ENCODE peak calls at places on chromosomes 13 and 19, in four cellular contexts. K is glutamatergic neuron, P is type B pancreatic cell, X is omental fat pad. G is an unnamed sample.

GRCh38 chr19:16249826-16250434 is 52.2 kb downstream of the AP1M1 start:
- DNase-seq in K (no peak), P (no peak), X (no peak), G (peak)

GRCh38 chr13:45327253-45327954 is 13.6 kb downstream of the TPT1 start:
- DNase-seq in X (no peak), K (no peak), P (no peak), G (no peak)

GRCh38 chr13:28117689-28118377 is 17.5 kb upstream of the FLT3 start:
- DNase-seq in P (no peak), X (no peak), K (no peak), G (no peak)

GRCh38 chr19:52343548-52343947 is 7.5 kb downstream of the ZNF610 start:
- DNase-seq in X (peak), K (peak), P (peak), G (no peak)

GRCh38 chr19:8515317-8515716 is 1.4 kb upstream of the ZNF414 start:
- DNase-seq in K (no peak), X (no peak), P (no peak), G (no peak)

GRCh38 chr13:77779461-77780272 is 82.2 kb downstream of the SLAIN1 start:
- DNase-seq in K (no peak), X (no peak), P (no peak), G (peak)

GRCh38 chr13:111949311-111949710 is 117.6 kb upstream of the SOX1 start:
- DNase-seq in K (no peak), P (no peak), X (no peak), G (no peak)

GRCh38 chr19:1992759-1993260 is 22.7 kb downstream of the BTBD2 start:
- DNase-seq in X (no peak), K (no peak), P (no peak), G (no peak)

GRCh38 chr19:1857648-1858326 is 5.6 kb downstream of the KLF16 start:
- DNase-seq in X (no peak), K (no peak), P (no peak), G (no peak)

GRCh38 chr19:45418812-45419211 is 4.9 kb downstream of the ERCC1 start:
- DNase-seq in K (no peak), P (no peak), X (no peak), G (no peak)

GRCh38 chr13:79469608-79470007 is 11.3 kb upstream of the NDFIP2 start:
- DNase-seq in P (no peak), X (no peak), K (no peak), G (no peak)

GRCh38 chr13:36193151-36193855 is 21.1 kb downstream of the SOHLH2 start:
- DNase-seq in K (no peak), P (no peak), X (no peak), G (no peak)

GRCh38 chr13:30847697-30848307 is 58.3 kb upstream of the MEDAG start:
- DNase-seq in P (no peak), X (no peak), K (no peak), G (peak)

GRCh38 chr13:52744842-52745241 is 5.2 kb upstream of the CNMD start:
- DNase-seq in P (no peak), X (no peak), K (no peak), G (no peak)

GRCh38 chr13:93472296-93472695 is 245.7 kb downstream of the GPC6 start:
- DNase-seq in K (no peak), P (no peak), X (no peak), G (no peak)

GRCh38 chr13:106104281-106104901 is 431.1 kb downstream of the EFNB2 start:
- DNase-seq in K (no peak), X (no peak), P (no peak), G (peak)

GRCh38 chr19:51027126-51027806 is 850 bp upstream of the KLK11 start:
- DNase-seq in X (no peak), P (no peak), K (no peak), G (no peak)

GRCh38 chr13:65292488-65292901 is 1937.6 kb downstream of the PCDH9 start:
- DNase-seq in K (no peak), X (no peak), P (no peak), G (peak)

GRCh38 chr19:13122980-13123957 is 5.2 kb downstream of the NACC1 start:
- DNase-seq in P (no peak), K (no peak), X (no peak), G (no peak)

GRCh38 chr13:76890036-76890435 is 3.8 kb upstream of the KCTD12 start:
- DNase-seq in K (no peak), P (no peak), X (no peak), G (no peak)

GRCh38 chr13:71240906-71241305 is 626.1 kb downstream of the DACH1 start:
- DNase-seq in K (no peak), X (no peak), P (no peak), G (no peak)

GRCh38 chr13:48403151-48403631 is 9.7 kb downstream of the LPAR6 start:
- DNase-seq in P (no peak), K (no peak), X (no peak), G (no peak)

GRCh38 chr19:46056536-46056935 is 15.7 kb upstream of the IGFL4 start:
- DNase-seq in P (no peak), X (no peak), K (no peak), G (no peak)

GRCh38 chr19:17526922-17527321 is 15.5 kb downstream of the PGLS start:
- DNase-seq in X (no peak), P (no peak), K (peak), G (no peak)

GRCh38 chr13:41384749-41385503 is 72.4 kb upstream of the RGCC start:
- DNase-seq in P (no peak), K (no peak), X (no peak), G (no peak)

GRCh38 chr13:50222569-50223332 is 207.5 kb downstream of the KCNRG start:
- DNase-seq in K (no peak), X (peak), P (no peak), G (no peak)

GRCh38 chr19:13995017-13995728 is 10.9 kb downstream of the RFX1 start:
- DNase-seq in P (no peak), X (no peak), K (no peak), G (peak)

GRCh38 chr19:51439021-51439465 is 19.2 kb downstream of the SIGLEC8 start:
- DNase-seq in P (no peak), K (no peak), X (no peak), G (peak)

GRCh38 chr13:60016229-60016628 is 147.5 kb downstream of the DIAPH3 start:
- DNase-seq in X (no peak), K (no peak), P (no peak), G (no peak)

GRCh38 chr13:32499538-32500210 is 38.9 kb downstream of the N4BP2L2 start:
- DNase-seq in X (no peak), K (no peak), P (no peak), G (no peak)

GRCh38 chr13:32496574-32497160 is 41.9 kb downstream of the N4BP2L2 start:
- DNase-seq in K (no peak), P (no peak), X (no peak), G (no peak)

GRCh38 chr13:32491028-32491427 is 47.6 kb downstream of the N4BP2L2 start:
- DNase-seq in P (no peak), X (no peak), K (no peak), G (no peak)

GRCh38 chr13:32495429-32495828 is 43.2 kb downstream of the N4BP2L2 start:
- DNase-seq in X (no peak), P (no peak), K (no peak), G (no peak)

GRCh38 chr13:32495841-32496240 is 42.8 kb downstream of the N4BP2L2 start:
- DNase-seq in X (no peak), K (no peak), P (no peak), G (no peak)
- TF ChIP-seq CTCF in X (no peak), K (no peak), P (no peak), G (no peak)

DNA sequence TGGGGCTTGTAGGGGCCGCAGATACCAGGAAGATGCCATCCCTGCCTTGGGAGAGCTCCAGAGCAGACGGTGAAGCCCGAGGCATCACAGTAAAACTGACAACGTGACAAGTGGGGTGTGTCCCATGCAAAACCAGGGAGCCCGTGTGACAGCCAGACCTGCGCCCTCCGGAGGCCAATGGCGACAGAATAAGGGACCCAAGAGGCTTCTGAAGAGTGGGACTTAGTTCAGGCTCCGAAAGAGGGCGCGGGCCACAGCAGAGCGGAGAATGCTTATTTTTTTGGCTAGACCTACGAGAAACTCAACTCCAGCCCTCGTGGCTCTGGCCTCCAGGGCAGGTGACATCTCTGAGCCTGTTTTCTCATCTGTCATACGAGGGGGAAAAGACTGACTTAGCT is 23.1 kb downstream of the DPP9 start:
- DNase-seq in P (no peak), X (no peak), K (no peak), G (no peak)
- TF ChIP-seq CTCF in P (no peak), X (no peak), K (no peak), G (no peak)

DNA sequence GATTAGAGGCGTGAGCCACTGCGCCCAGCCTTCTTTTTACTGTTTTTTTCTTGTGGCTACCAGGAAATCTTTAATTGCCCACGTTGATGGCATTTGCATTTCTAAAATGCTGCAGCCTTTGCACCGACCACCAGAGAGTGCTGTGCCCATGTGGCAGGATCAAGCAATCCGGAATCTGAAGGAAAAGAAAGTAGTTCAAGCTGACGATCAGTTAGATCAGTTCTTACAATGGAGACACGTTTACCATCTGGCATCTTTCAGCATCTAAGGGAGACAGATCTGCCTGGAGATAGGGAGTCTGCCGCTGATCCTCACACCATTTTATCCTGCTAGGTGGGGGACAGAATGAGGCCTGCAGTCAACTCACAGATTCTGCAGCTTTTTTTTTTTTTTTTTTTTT is 19.9 kb downstream of the TINCR start:
- DNase-seq in P (no peak), X (no peak), K (peak), G (peak)
- TF ChIP-seq CTCF in P (peak), X (no peak), K (peak), G (peak)

DNA sequence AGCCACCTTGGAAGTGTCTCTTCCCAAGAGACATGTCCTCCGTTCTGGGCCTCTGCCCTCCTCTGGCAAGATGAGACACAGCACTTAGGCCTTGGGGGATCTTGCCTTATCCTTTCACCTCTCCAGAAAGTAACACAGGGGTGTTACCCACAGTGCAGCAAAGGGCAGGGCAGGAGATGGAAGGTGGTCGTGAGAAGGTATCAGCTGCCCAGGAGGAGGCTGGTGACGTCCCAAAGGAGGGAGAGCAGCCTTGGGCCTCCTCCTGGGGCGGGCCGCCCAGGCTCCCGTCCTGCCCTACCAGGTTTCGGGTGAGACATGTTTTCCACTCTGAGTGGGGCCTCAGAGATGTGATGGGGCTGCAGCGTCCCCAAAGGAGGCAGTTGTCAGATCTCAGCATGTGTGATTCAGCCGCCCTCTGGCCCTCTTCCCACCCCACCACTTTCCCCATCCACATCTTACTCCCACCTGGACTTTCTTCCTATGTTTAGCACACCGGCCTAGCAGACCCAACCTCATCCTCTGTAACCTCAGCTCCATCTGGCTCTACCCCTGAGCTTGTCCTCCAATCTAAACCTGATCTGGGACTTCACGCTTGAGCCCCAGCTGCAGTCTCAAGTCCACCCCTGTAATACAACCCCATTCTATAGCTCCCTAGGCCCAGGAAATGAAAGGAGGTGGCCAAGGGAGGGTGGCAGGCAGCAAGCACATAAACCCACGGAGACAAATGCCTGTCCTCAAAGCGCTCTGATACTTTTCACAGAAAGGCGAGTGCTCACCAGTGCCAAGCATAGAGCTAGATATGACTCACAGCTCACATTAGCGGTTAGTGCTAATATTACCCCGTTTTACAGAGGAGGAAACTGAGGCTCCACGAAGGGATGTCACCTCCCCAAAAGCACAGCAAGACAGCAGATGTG is 9.3 kb downstream of the POU2F2 start:
- DNase-seq in X (no peak), P (no peak), K (no peak), G (no peak)
- TF ChIP-seq CTCF in X (no peak), P (no peak), K (no peak), G (no peak)

GRCh38 chr19:42207767-42208259 is 9.7 kb downstream of the DEDD2 start:
- DNase-seq in K (no peak), X (no peak), P (no peak), G (peak)

GRCh38 chr19:42208612-42209011 is 8.9 kb downstream of the DEDD2 start:
- DNase-seq in X (no peak), P (no peak), K (no peak), G (no peak)

GRCh38 chr19:42203700-42204099 is 13.8 kb downstream of the DEDD2 start:
- DNase-seq in P (no peak), X (no peak), K (no peak), G (no peak)

GRCh38 chr19:42204684-42205083 is 12.8 kb downstream of the DEDD2 start:
- DNase-seq in K (no peak), P (no peak), X (no peak), G (no peak)

DNA sequence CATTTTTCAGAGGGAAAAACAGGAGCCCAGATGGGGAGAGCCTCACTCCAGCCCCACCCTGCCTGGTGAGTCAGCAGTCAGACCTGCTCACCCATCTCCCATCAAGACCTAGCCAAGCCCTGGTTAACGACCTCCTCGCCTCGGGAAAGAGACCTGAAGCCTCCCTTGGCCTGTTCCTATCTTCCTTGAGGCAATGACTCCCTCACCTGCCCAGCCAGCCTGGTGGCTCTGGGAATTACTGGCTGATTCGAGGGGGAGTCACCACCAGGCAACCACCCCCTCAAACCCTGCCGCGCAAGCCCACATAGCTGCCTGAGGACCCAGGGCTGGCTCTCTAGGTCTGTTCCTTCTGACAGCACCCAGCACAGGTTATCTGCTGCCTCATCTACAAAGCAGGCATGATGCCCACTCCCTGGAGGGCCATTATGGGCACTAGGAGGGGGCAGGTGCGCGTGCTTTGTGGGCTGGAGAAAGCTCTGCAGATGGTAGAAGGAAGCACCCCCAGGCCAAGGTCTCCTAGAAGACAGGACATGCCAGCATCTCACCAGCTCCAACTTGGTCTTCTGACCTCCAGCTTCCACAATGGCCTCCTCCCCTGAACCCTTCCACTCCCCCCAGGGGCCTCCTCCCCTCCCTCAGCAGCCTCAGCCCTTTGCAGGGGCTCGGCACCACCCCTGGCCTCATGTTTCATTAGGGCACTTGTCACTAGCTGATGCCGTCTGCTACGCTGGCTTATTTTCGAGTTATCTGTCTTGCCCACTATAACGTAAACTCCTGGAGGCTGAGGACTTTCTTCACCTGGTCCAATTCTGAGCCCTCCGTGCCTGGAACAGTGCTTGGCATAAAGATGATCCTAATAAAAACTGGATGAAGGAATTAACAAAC is 10.4 kb downstream of the DEDD2 start:
- DNase-seq in P (no peak), X (no peak), K (no peak), G (peak)
- TF ChIP-seq CTCF in P (no peak), X (no peak), K (no peak), G (no peak)

GRCh38 chr13:99074693-99075092 is 96.8 kb upstream of the DOCK9 start:
- DNase-seq in X (no peak), P (no peak), K (no peak), G (no peak)
- TF ChIP-seq CTCF in X (no peak), P (no peak), K (no peak), G (no peak)

DNA sequence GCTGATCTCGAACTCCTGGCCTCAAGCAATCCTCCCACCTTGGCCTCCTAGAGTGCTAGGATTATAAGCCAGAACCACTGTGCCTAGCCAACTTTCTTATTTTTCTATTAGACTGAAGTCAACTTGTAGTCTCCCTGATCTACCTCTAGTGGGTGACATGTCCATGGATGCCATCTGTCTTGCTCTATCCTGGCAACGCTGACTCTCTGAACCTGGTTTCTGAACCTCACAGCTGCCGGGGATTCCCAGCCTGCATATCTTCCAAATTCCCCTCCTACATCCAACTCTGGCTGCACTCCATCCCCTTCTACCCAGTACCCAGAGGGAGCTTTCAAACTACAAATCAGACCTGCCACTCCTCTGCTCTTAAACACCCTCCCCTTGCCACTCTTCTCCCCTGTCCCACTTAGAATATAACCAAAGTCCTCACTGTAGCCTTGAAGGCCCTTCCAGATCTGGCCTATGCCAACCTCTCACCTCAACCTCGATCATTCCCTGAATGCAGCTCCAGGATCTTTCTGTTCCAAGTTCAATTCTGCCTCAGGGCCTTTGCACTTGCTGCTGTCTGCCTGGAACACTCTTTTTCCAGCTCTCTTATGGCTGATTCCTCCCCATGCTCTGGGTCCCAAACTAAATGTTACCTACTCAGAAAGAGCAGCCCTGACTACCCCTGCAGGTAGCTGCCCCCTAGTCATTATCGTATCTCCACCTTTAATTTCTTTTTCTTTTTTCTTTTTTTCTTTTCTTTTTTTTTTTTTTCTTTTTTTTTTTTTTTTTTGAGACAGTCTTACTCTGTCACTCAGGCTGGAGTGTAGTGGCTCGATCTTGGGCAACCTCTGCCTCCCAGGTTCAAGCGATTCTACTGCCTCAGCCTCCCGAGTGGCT is 2.2 kb downstream of the CLIP3 start:
- DNase-seq in K (no peak), X (no peak), P (no peak), G (peak)
- TF ChIP-seq CTCF in K (no peak), X (no peak), P (no peak), G (peak)

GRCh38 chr13:33373624-33374023 is 88.1 kb upstream of the STARD13 start:
- DNase-seq in X (no peak), K (no peak), P (no peak), G (no peak)
- TF ChIP-seq CTCF in X (no peak), K (no peak), P (peak), G (peak)

G was measured in HFFc6.